ENCODE peak calls at places on chromosomes 6 and 20, in six cellular contexts. One of them, this sample, is unnamed.

GRCh38 chr6:9504191-9504590 is 910.7 kb downstream of the TFAP2A start:
- DNase-seq in fibroblast of mammary gland: no peak
- DNase-seq in Calu3: no peak
- DNase-seq in retinal pigment epithelial cell: no peak
- DNase-seq in dorsolateral prefrontal cortex: no peak
- DNase-seq in HCT116: no peak
- DNase-seq in this sample: no peak

GRCh38 chr6:47489995-47490394 is 12.4 kb downstream of the CD2AP start:
- DNase-seq in Calu3: no peak
- DNase-seq in HCT116: no peak
- DNase-seq in dorsolateral prefrontal cortex: no peak
- DNase-seq in retinal pigment epithelial cell: no peak
- DNase-seq in fibroblast of mammary gland: no peak
- DNase-seq in this sample: no peak

GRCh38 chr20:53873249-53873642 is 197.1 kb downstream of the BCAS1 start:
- DNase-seq in HCT116: no peak
- DNase-seq in Calu3: no peak
- DNase-seq in dorsolateral prefrontal cortex: no peak
- DNase-seq in fibroblast of mammary gland: no peak
- DNase-seq in retinal pigment epithelial cell: no peak
- DNase-seq in this sample: no peak

GRCh38 chr6:13418838-13419237 is 68.6 kb downstream of the GFOD1 start:
- DNase-seq in HCT116: no peak
- DNase-seq in dorsolateral prefrontal cortex: no peak
- DNase-seq in Calu3: no peak
- DNase-seq in retinal pigment epithelial cell: no peak
- DNase-seq in fibroblast of mammary gland: no peak
- DNase-seq in this sample: no peak

GRCh38 chr20:1122388-1123315 is 4.2 kb downstream of the PSMF1 start:
- DNase-seq in retinal pigment epithelial cell: no peak
- DNase-seq in HCT116: no peak
- DNase-seq in fibroblast of mammary gland: peak; percentile 53
- DNase-seq in Calu3: peak; percentile 33
- DNase-seq in dorsolateral prefrontal cortex: no peak
- DNase-seq in this sample: peak; percentile 81

GRCh38 chr20:35907017-35907685 is 47.2 kb downstream of the SCAND1 start:
- DNase-seq in dorsolateral prefrontal cortex: no peak
- DNase-seq in HCT116: no peak
- DNase-seq in fibroblast of mammary gland: no peak
- DNase-seq in Calu3: no peak
- DNase-seq in retinal pigment epithelial cell: no peak
- DNase-seq in this sample: no peak

GRCh38 chr6:13355969-13356368 is 27.6 kb upstream of the TBC1D7 start:
- DNase-seq in HCT116: no peak
- DNase-seq in dorsolateral prefrontal cortex: no peak
- DNase-seq in retinal pigment epithelial cell: no peak
- DNase-seq in fibroblast of mammary gland: no peak
- DNase-seq in Calu3: no peak
- DNase-seq in this sample: peak; percentile 7

GRCh38 chr6:32868257-32868788 is 14.3 kb downstream of the PSMB9 start:
- DNase-seq in dorsolateral prefrontal cortex: peak; percentile 74
- DNase-seq in fibroblast of mammary gland: peak; percentile 75
- DNase-seq in HCT116: peak; percentile 63
- DNase-seq in retinal pigment epithelial cell: peak; percentile 11
- DNase-seq in Calu3: peak; percentile 88
- DNase-seq in this sample: peak; percentile 79

GRCh38 chr20:25294459-25295385 is 46.8 kb downstream of the PYGB start:
- DNase-seq in dorsolateral prefrontal cortex: peak; percentile 64
- DNase-seq in fibroblast of mammary gland: peak; percentile 51
- DNase-seq in retinal pigment epithelial cell: no peak
- DNase-seq in HCT116: peak; percentile 35
- DNase-seq in Calu3: peak; percentile 23
- DNase-seq in this sample: peak; percentile 28

GRCh38 chr20:56249244-56249955 is 868 bp downstream of the MC3R start:
- DNase-seq in dorsolateral prefrontal cortex: no peak
- DNase-seq in HCT116: peak; percentile 13
- DNase-seq in fibroblast of mammary gland: peak; percentile 13
- DNase-seq in Calu3: peak; percentile 4
- DNase-seq in retinal pigment epithelial cell: no peak
- DNase-seq in this sample: peak; percentile 64

GRCh38 chr6:1802495-1803395 is 193.0 kb downstream of the FOXC1 start:
- DNase-seq in dorsolateral prefrontal cortex: no peak
- DNase-seq in fibroblast of mammary gland: no peak
- DNase-seq in retinal pigment epithelial cell: no peak
- DNase-seq in HCT116: no peak
- DNase-seq in Calu3: peak; percentile 14
- DNase-seq in this sample: no peak

DNA sequence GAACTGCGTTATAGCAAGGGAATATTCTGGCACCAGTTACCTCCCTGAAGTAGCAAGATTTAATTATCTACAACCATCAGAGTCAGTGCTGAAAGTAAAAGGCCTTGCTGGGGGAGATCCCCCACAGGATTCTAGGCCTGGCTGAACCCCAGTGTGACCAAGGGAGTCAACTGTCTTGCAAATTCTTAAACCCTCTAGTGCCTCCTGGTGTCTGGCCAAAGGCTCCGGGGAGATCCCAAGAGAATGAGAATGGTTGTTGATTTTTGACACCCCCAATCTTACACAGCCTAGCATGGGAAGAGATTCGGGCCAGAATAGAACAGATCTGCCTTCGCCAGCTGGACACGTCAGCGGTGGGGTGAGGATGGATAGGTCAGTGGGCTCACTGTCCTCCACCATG is 179.4 kb downstream of the ERMARD start:
- DNase-seq in Calu3: no peak
- DNase-seq in fibroblast of mammary gland: no peak
- DNase-seq in HCT116: no peak
- DNase-seq in retinal pigment epithelial cell: no peak
- DNase-seq in dorsolateral prefrontal cortex: no peak
- DNase-seq in this sample: peak; percentile 31
- TF ChIP-seq CTCF in Calu3: no peak
- TF ChIP-seq CTCF in fibroblast of mammary gland: no peak
- TF ChIP-seq CTCF in HCT116: peak; percentile 26
- TF ChIP-seq CTCF in retinal pigment epithelial cell: no peak
- TF ChIP-seq CTCF in dorsolateral prefrontal cortex: no peak
- TF ChIP-seq CTCF in this sample: no peak

DNA sequence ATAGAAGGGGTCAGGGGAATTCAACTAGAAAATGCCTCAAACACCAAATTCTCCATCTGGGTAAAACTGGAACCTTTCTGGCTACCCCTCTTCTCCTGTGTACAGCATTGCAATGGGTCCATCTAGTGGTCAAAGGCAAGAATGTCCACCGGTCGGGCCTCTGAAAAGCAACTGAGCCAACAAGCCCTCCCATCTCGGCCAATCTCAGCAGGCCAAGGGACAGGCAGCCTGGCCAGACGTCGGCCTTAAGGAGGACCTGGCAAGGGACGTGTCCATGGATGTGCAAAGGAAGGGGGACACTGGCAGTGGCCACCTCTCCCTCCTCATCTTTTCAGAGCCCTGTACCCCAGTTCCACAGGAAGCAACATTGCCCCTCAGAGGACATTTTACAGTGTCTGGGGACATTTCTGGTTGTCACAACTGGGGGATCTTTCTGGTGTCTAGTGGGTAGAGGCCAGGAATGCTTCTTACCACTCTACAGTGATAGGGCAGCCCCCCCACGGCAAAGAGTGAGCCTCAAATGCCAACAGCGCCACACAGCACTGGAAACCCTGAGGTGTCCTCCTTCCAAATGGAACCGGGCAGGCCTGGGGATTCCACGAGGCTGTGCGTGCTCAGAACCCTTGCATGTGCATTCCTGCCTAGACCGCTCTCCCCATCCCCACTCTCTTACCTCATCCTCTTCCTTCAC is 99.8 kb upstream of the FOXA2 start:
- DNase-seq in HCT116: peak; percentile 60
- DNase-seq in Calu3: peak; percentile 21
- DNase-seq in retinal pigment epithelial cell: no peak
- DNase-seq in fibroblast of mammary gland: peak; percentile 68
- DNase-seq in dorsolateral prefrontal cortex: peak; percentile 73
- DNase-seq in this sample: peak; percentile 82
- TF ChIP-seq CTCF in HCT116: peak; percentile 80
- TF ChIP-seq CTCF in Calu3: peak; percentile 35
- TF ChIP-seq CTCF in retinal pigment epithelial cell: peak; percentile 90
- TF ChIP-seq CTCF in fibroblast of mammary gland: peak; percentile 87
- TF ChIP-seq CTCF in dorsolateral prefrontal cortex: peak; percentile 90
- TF ChIP-seq CTCF in this sample: peak; percentile 87

GRCh38 chr20:32914031-32914430 is 55.3 kb downstream of the EFCAB8 start:
- DNase-seq in Calu3: no peak
- DNase-seq in fibroblast of mammary gland: no peak
- DNase-seq in retinal pigment epithelial cell: no peak
- DNase-seq in dorsolateral prefrontal cortex: no peak
- DNase-seq in HCT116: no peak
- DNase-seq in this sample: no peak
- TF ChIP-seq CTCF in Calu3: no peak
- TF ChIP-seq CTCF in fibroblast of mammary gland: no peak
- TF ChIP-seq CTCF in retinal pigment epithelial cell: no peak
- TF ChIP-seq CTCF in dorsolateral prefrontal cortex: no peak
- TF ChIP-seq CTCF in HCT116: no peak
- TF ChIP-seq CTCF in this sample: no peak

DNA sequence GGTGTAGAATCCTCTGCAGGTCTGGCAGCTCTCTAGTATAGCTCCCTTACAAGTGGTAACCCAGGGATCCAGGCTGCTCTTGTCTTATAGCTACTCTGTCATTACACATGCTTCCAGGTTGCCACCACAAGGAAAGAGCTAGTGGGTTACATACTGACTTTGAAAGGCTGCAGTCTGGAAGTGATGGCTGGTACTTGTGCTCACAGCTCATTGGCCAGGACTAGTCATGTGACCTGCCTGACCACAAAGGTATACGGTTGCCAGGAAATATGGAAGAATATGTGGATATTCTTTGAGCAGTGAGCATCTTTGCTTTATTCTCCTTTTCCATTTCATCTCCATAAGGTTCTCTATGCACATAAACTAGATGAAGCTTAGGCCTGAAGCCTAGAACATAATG is 46.0 kb downstream of the RREB1 start:
- DNase-seq in fibroblast of mammary gland: no peak
- DNase-seq in Calu3: no peak
- DNase-seq in HCT116: no peak
- DNase-seq in dorsolateral prefrontal cortex: no peak
- DNase-seq in retinal pigment epithelial cell: no peak
- DNase-seq in this sample: no peak
- TF ChIP-seq CTCF in fibroblast of mammary gland: no peak
- TF ChIP-seq CTCF in Calu3: no peak
- TF ChIP-seq CTCF in HCT116: no peak
- TF ChIP-seq CTCF in dorsolateral prefrontal cortex: no peak
- TF ChIP-seq CTCF in retinal pigment epithelial cell: no peak
- TF ChIP-seq CTCF in this sample: no peak

GRCh38 chr6:99613398-99613704 is 6.7 kb downstream of the PRDM13 start:
- DNase-seq in Calu3: peak; percentile 67
- DNase-seq in HCT116: no peak
- DNase-seq in retinal pigment epithelial cell: no peak
- DNase-seq in fibroblast of mammary gland: peak; percentile 34
- DNase-seq in dorsolateral prefrontal cortex: no peak
- DNase-seq in this sample: no peak

GRCh38 chr6:99617131-99617530 is 10.5 kb downstream of the PRDM13 start:
- DNase-seq in dorsolateral prefrontal cortex: no peak
- DNase-seq in retinal pigment epithelial cell: no peak
- DNase-seq in HCT116: no peak
- DNase-seq in Calu3: no peak
- DNase-seq in fibroblast of mammary gland: no peak
- DNase-seq in this sample: no peak

GRCh38 chr6:99612551-99613397 is 6.1 kb downstream of the PRDM13 start:
- DNase-seq in HCT116: no peak
- DNase-seq in retinal pigment epithelial cell: no peak
- DNase-seq in fibroblast of mammary gland: no peak
- DNase-seq in dorsolateral prefrontal cortex: no peak
- DNase-seq in Calu3: no peak
- DNase-seq in this sample: no peak

GRCh38 chr6:99613705-99614429 is 7.2 kb downstream of the PRDM13 start:
- DNase-seq in Calu3: peak; percentile 14
- DNase-seq in fibroblast of mammary gland: no peak
- DNase-seq in dorsolateral prefrontal cortex: no peak
- DNase-seq in retinal pigment epithelial cell: no peak
- DNase-seq in HCT116: no peak
- DNase-seq in this sample: no peak

GRCh38 chr6:99614430-99615161 is 8.0 kb downstream of the PRDM13 start:
- DNase-seq in dorsolateral prefrontal cortex: no peak
- DNase-seq in retinal pigment epithelial cell: no peak
- DNase-seq in Calu3: peak; percentile 37
- DNase-seq in HCT116: no peak
- DNase-seq in fibroblast of mammary gland: no peak
- DNase-seq in this sample: no peak
- TF ChIP-seq CTCF in dorsolateral prefrontal cortex: no peak
- TF ChIP-seq CTCF in retinal pigment epithelial cell: no peak
- TF ChIP-seq CTCF in Calu3: no peak
- TF ChIP-seq CTCF in HCT116: no peak
- TF ChIP-seq CTCF in fibroblast of mammary gland: no peak
- TF ChIP-seq CTCF in this sample: no peak

GRCh38 chr20:19901226-19901625 is 115.9 kb upstream of the NAA20 start:
- DNase-seq in fibroblast of mammary gland: no peak
- DNase-seq in retinal pigment epithelial cell: no peak
- DNase-seq in dorsolateral prefrontal cortex: no peak
- DNase-seq in Calu3: no peak
- DNase-seq in HCT116: no peak
- DNase-seq in this sample: peak; percentile 56
- TF ChIP-seq CTCF in fibroblast of mammary gland: no peak
- TF ChIP-seq CTCF in retinal pigment epithelial cell: no peak
- TF ChIP-seq CTCF in dorsolateral prefrontal cortex: no peak
- TF ChIP-seq CTCF in Calu3: no peak
- TF ChIP-seq CTCF in HCT116: no peak
- TF ChIP-seq CTCF in this sample: peak; percentile 20

GRCh38 chr6:101395345-101395744 is 1.8 kb downstream of the GRIK2 start:
- DNase-seq in dorsolateral prefrontal cortex: no peak
- DNase-seq in Calu3: no peak
- DNase-seq in HCT116: no peak
- DNase-seq in retinal pigment epithelial cell: no peak
- DNase-seq in fibroblast of mammary gland: no peak
- DNase-seq in this sample: peak; percentile 34
- TF ChIP-seq CTCF in dorsolateral prefrontal cortex: no peak
- TF ChIP-seq CTCF in Calu3: no peak
- TF ChIP-seq CTCF in HCT116: no peak
- TF ChIP-seq CTCF in retinal pigment epithelial cell: peak; percentile 34
- TF ChIP-seq CTCF in fibroblast of mammary gland: peak; percentile 21
- TF ChIP-seq CTCF in this sample: peak; percentile 40

DNA sequence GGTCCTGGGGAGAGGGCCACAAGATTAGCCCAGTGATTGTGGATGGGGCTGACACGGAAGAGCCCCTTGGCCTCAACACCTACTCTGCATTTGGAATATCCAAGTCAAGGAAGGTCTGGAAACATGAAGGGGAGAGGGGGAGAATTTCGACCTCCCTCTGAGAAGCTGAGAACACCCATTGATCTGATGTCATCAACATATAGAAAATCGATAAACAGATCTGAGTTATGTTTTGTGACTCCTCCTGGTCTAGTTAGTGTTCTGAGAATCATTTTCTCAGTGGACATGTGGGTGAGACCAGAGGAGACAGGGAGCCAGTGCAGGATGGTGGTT is 108.0 kb downstream of the SLC22A3 start:
- DNase-seq in retinal pigment epithelial cell: no peak
- DNase-seq in HCT116: no peak
- DNase-seq in fibroblast of mammary gland: no peak
- DNase-seq in dorsolateral prefrontal cortex: no peak
- DNase-seq in Calu3: no peak
- DNase-seq in this sample: no peak
- TF ChIP-seq CTCF in retinal pigment epithelial cell: no peak
- TF ChIP-seq CTCF in HCT116: no peak
- TF ChIP-seq CTCF in fibroblast of mammary gland: no peak
- TF ChIP-seq CTCF in dorsolateral prefrontal cortex: peak; percentile 22
- TF ChIP-seq CTCF in Calu3: no peak
- TF ChIP-seq CTCF in this sample: no peak

This sample was measured in MCF 10A.